ENCODE peak calls at places on chromosomes 11 and 22, in four cellular contexts. One of them, this sample, is unnamed.

GRCh38 chr11:15288801-15289342 is 174.1 kb downstream of the INSC start:
- DNase-seq in pancreas: no peak
- DNase-seq in ovary: no peak
- DNase-seq in fibroblast of villous mesenchyme: no peak
- DNase-seq in this sample: no peak

GRCh38 chr11:2884424-2884815 is 1.2 kb downstream of the CDKN1C start:
- DNase-seq in pancreas: peak
- DNase-seq in ovary: peak
- DNase-seq in fibroblast of villous mesenchyme: peak
- DNase-seq in this sample: peak

GRCh38 chr11:66659785-66660184 is 17.9 kb downstream of the RBM4B start:
- DNase-seq in pancreas: no peak
- DNase-seq in ovary: no peak
- DNase-seq in fibroblast of villous mesenchyme: no peak
- DNase-seq in this sample: no peak

GRCh38 chr11:22832315-22833041 is 2.9 kb upstream of the SVIP start:
- DNase-seq in pancreas: no peak
- DNase-seq in ovary: no peak
- DNase-seq in fibroblast of villous mesenchyme: no peak
- DNase-seq in this sample: peak

GRCh38 chr22:46076651-46077339 is 73.5 kb upstream of the PPARA start:
- DNase-seq in pancreas: no peak
- DNase-seq in ovary: peak
- DNase-seq in fibroblast of villous mesenchyme: peak
- DNase-seq in this sample: peak

GRCh38 chr11:122981388-122982264 is at the start of gene BSX:
- DNase-seq in pancreas: peak
- DNase-seq in ovary: peak
- DNase-seq in fibroblast of villous mesenchyme: peak
- DNase-seq in this sample: peak

GRCh38 chr11:120564573-120565301 is 53.2 kb downstream of the GRIK4 start:
- DNase-seq in pancreas: peak
- DNase-seq in ovary: peak
- DNase-seq in fibroblast of villous mesenchyme: peak
- DNase-seq in this sample: peak

GRCh38 chr11:9855579-9856260 is 191.8 kb downstream of the SWAP70 start:
- DNase-seq in pancreas: no peak
- DNase-seq in ovary: no peak
- DNase-seq in fibroblast of villous mesenchyme: no peak
- DNase-seq in this sample: peak

GRCh38 chr11:17645190-17645970 is 74.0 kb upstream of the MYOD1 start:
- DNase-seq in pancreas: no peak
- DNase-seq in ovary: no peak
- DNase-seq in fibroblast of villous mesenchyme: no peak
- DNase-seq in this sample: no peak

GRCh38 chr11:19350093-19350665 is 109.4 kb upstream of the E2F8 start:
- DNase-seq in pancreas: no peak
- DNase-seq in ovary: no peak
- DNase-seq in fibroblast of villous mesenchyme: no peak
- DNase-seq in this sample: no peak

GRCh38 chr11:120295110-120295509 is 30.0 kb upstream of the TLCD5 start:
- DNase-seq in pancreas: peak
- DNase-seq in ovary: no peak
- DNase-seq in fibroblast of villous mesenchyme: no peak
- DNase-seq in this sample: no peak

GRCh38 chr11:103395612-103396011 is 286.4 kb downstream of the DYNC2H1 start:
- DNase-seq in pancreas: no peak
- DNase-seq in ovary: no peak
- DNase-seq in fibroblast of villous mesenchyme: no peak
- DNase-seq in this sample: peak

GRCh38 chr11:33147559-33147958 is 13.7 kb downstream of the CSTF3 start:
- DNase-seq in pancreas: no peak
- DNase-seq in ovary: no peak
- DNase-seq in fibroblast of villous mesenchyme: no peak
- DNase-seq in this sample: no peak

GRCh38 chr22:32446321-32446720 is 17.9 kb downstream of the BPIFC start:
- DNase-seq in pancreas: no peak
- DNase-seq in ovary: no peak
- DNase-seq in fibroblast of villous mesenchyme: no peak
- DNase-seq in this sample: no peak

GRCh38 chr11:7577883-7578242 is 64.1 kb downstream of the PPFIBP2 start:
- DNase-seq in pancreas: no peak
- DNase-seq in ovary: no peak
- DNase-seq in fibroblast of villous mesenchyme: no peak
- DNase-seq in this sample: peak

GRCh38 chr11:124482362-124483147 is 37.1 kb upstream of the OR8B8 start:
- DNase-seq in pancreas: no peak
- DNase-seq in ovary: no peak
- DNase-seq in fibroblast of villous mesenchyme: peak
- DNase-seq in this sample: peak

GRCh38 chr22:47407626-47408025 is 645.2 kb downstream of the TBC1D22A start:
- DNase-seq in pancreas: no peak
- DNase-seq in ovary: no peak
- DNase-seq in fibroblast of villous mesenchyme: no peak
- DNase-seq in this sample: no peak

GRCh38 chr11:120959189-120959588 is 64.7 kb upstream of the TBCEL start:
- DNase-seq in pancreas: no peak
- DNase-seq in ovary: no peak
- DNase-seq in fibroblast of villous mesenchyme: no peak
- DNase-seq in this sample: no peak

GRCh38 chr11:34810107-34810562 is 106.0 kb downstream of the APIP start:
- DNase-seq in pancreas: no peak
- DNase-seq in ovary: no peak
- DNase-seq in fibroblast of villous mesenchyme: no peak
- DNase-seq in this sample: no peak

GRCh38 chr22:36385491-36386350 is 2.0 kb downstream of the MYH9 start:
- DNase-seq in pancreas: peak
- DNase-seq in ovary: no peak
- DNase-seq in fibroblast of villous mesenchyme: no peak
- DNase-seq in this sample: peak

GRCh38 chr11:28834877-28835276 is 726.7 kb downstream of the METTL15 start:
- DNase-seq in pancreas: no peak
- DNase-seq in ovary: no peak
- DNase-seq in fibroblast of villous mesenchyme: peak
- DNase-seq in this sample: peak

GRCh38 chr22:36301851-36302250 is 48.9 kb downstream of the APOL1 start:
- DNase-seq in pancreas: no peak
- DNase-seq in ovary: no peak
- DNase-seq in fibroblast of villous mesenchyme: peak
- DNase-seq in this sample: no peak

GRCh38 chr11:65879622-65880021 is at the start of gene CTSW:
- DNase-seq in pancreas: no peak
- DNase-seq in ovary: no peak
- DNase-seq in fibroblast of villous mesenchyme: no peak
- DNase-seq in this sample: no peak

GRCh38 chr11:119410501-119410900 is 12.5 kb downstream of the THY1 start:
- DNase-seq in pancreas: no peak
- DNase-seq in ovary: no peak
- DNase-seq in fibroblast of villous mesenchyme: no peak
- DNase-seq in this sample: no peak

GRCh38 chr11:39365809-39366436 is 2093.5 kb downstream of the LRRC4C start:
- DNase-seq in pancreas: no peak
- DNase-seq in ovary: no peak
- DNase-seq in fibroblast of villous mesenchyme: no peak
- DNase-seq in this sample: peak

GRCh38 chr22:19543970-19544708 is 19.9 kb upstream of the CLDN5 start:
- DNase-seq in pancreas: no peak
- DNase-seq in ovary: no peak
- DNase-seq in fibroblast of villous mesenchyme: no peak
- DNase-seq in this sample: no peak

GRCh38 chr11:100930185-100930778 is 199.3 kb downstream of the PGR start:
- DNase-seq in pancreas: no peak
- DNase-seq in ovary: no peak
- DNase-seq in fibroblast of villous mesenchyme: peak
- DNase-seq in this sample: peak

GRCh38 chr11:33344611-33345010 is 87.4 kb downstream of the HIPK3 start:
- DNase-seq in pancreas: no peak
- DNase-seq in ovary: no peak
- DNase-seq in fibroblast of villous mesenchyme: no peak
- DNase-seq in this sample: peak

GRCh38 chr11:12951376-12951775 is 57.7 kb upstream of the RASSF10 start:
- DNase-seq in pancreas: no peak
- DNase-seq in ovary: no peak
- DNase-seq in fibroblast of villous mesenchyme: no peak
- DNase-seq in this sample: no peak

GRCh38 chr22:42700355-42700754 is 20.3 kb downstream of the A4GALT start:
- DNase-seq in pancreas: no peak
- DNase-seq in ovary: no peak
- DNase-seq in fibroblast of villous mesenchyme: no peak
- DNase-seq in this sample: no peak

GRCh38 chr22:42700901-42701300 is 19.8 kb downstream of the A4GALT start:
- DNase-seq in pancreas: no peak
- DNase-seq in ovary: no peak
- DNase-seq in fibroblast of villous mesenchyme: no peak
- DNase-seq in this sample: no peak

GRCh38 chr22:42699953-42700352 is 20.7 kb downstream of the A4GALT start:
- DNase-seq in pancreas: no peak
- DNase-seq in ovary: no peak
- DNase-seq in fibroblast of villous mesenchyme: no peak
- DNase-seq in this sample: no peak

GRCh38 chr22:42697542-42698013 is 23.1 kb downstream of the A4GALT start:
- DNase-seq in pancreas: peak
- DNase-seq in ovary: no peak
- DNase-seq in fibroblast of villous mesenchyme: peak
- DNase-seq in this sample: peak

DNA sequence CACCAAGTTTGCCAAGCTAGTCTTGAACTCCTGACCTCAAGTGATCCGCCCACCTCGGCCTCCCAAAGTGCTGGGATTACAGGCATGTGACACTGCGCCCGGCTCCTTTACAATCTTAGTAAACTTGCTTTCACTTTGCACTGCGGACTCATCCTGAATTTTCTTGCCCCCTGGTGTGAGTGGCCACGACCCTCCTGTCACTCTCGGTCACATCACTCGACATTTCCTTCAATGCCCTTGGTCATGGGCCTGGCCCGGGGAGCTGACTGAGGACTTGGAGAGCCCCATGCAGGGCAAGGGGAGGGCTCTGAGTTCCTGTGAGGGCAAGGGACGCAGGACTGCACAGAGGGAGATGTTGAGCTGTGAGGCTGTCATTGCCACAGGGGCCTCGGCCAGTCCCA is 21.4 kb downstream of the A4GALT start:
- DNase-seq in pancreas: no peak
- DNase-seq in ovary: no peak
- DNase-seq in fibroblast of villous mesenchyme: peak
- DNase-seq in this sample: no peak
- TF ChIP-seq CTCF in pancreas: no peak
- TF ChIP-seq CTCF in ovary: no peak
- TF ChIP-seq CTCF in fibroblast of villous mesenchyme: no peak
- TF ChIP-seq CTCF in this sample: no peak

DNA sequence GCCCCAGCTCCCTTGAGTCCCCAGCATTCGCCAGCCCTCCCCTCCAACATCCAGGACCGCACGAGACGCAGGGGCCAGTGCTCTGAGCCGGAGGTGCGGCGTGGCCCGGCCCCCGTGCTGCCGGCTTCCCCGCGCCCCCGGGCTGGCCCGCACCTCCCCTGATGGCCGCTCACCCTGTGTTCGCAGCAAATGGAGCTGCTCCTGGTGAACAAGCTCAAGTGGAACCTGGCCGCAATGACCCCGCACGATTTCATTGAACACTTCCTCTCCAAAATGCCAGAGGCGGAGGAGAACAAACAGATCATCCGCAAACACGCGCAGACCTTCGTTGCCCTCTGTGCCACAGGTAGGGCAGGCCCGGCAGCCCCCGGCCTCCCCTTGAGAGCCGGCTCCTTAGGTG is 2.7 kb downstream of the CCND1 start:
- DNase-seq in pancreas: no peak
- DNase-seq in ovary: no peak
- DNase-seq in fibroblast of villous mesenchyme: no peak
- DNase-seq in this sample: no peak
- H3K4me3 ChIP-seq in pancreas: peak
- H3K4me3 ChIP-seq in ovary: peak
- H3K4me3 ChIP-seq in fibroblast of villous mesenchyme: peak
- H3K4me3 ChIP-seq in this sample: no peak

GRCh38 chr11:72075109-72075508 is 5.2 kb downstream of the NUMA1 start:
- DNase-seq in pancreas: no peak
- DNase-seq in ovary: no peak
- DNase-seq in fibroblast of villous mesenchyme: peak
- DNase-seq in this sample: no peak
- TF ChIP-seq CTCF in pancreas: no peak
- TF ChIP-seq CTCF in ovary: no peak
- TF ChIP-seq CTCF in fibroblast of villous mesenchyme: peak
- TF ChIP-seq CTCF in this sample: no peak

GRCh38 chr11:74771139-74771538 is 22.5 kb downstream of the RNF169 start:
- DNase-seq in pancreas: no peak
- DNase-seq in ovary: no peak
- DNase-seq in fibroblast of villous mesenchyme: no peak
- DNase-seq in this sample: no peak

GRCh38 chr11:74770456-74770855 is 21.8 kb downstream of the RNF169 start:
- DNase-seq in pancreas: no peak
- DNase-seq in ovary: no peak
- DNase-seq in fibroblast of villous mesenchyme: no peak
- DNase-seq in this sample: peak

GRCh38 chr11:74777038-74777437 is 28.4 kb downstream of the RNF169 start:
- DNase-seq in pancreas: no peak
- DNase-seq in ovary: no peak
- DNase-seq in fibroblast of villous mesenchyme: no peak
- DNase-seq in this sample: no peak

GRCh38 chr11:74776546-74776945 is 27.9 kb downstream of the RNF169 start:
- DNase-seq in pancreas: no peak
- DNase-seq in ovary: no peak
- DNase-seq in fibroblast of villous mesenchyme: no peak
- DNase-seq in this sample: no peak

DNA sequence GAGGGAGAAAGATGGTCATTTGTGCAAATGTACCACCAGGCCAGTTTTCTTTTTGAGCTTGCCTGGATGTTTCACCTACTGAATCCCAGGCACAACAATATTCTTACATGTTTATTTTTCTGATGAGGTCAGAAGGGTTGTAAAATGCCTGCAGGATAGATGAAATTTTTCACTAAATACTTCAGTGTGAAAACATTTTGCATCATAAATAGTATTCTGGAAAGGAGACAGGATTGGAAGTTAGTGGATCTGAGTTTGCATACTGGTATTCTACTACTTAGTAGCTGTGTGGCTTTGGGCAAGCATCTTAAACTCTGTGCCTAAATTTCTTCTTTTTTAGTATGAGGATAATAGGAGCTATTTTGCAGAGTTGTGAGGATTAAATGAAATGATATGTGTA is 24.8 kb downstream of the RNF169 start:
- DNase-seq in pancreas: no peak
- DNase-seq in ovary: no peak
- DNase-seq in fibroblast of villous mesenchyme: peak
- DNase-seq in this sample: no peak
- H3K4me3 ChIP-seq in pancreas: no peak
- H3K4me3 ChIP-seq in ovary: no peak
- H3K4me3 ChIP-seq in fibroblast of villous mesenchyme: no peak
- H3K4me3 ChIP-seq in this sample: no peak

This sample was measured in cardiac fibroblast.